ENCODE peak calls at places on chromosomes 3 and 15, in five cellular contexts. I, R, H, X and V are unnamed samples. For H3K36me3 and H3K4me1, the result is how much of the 10 kb centered on the place peaks cover.

GRCh38 chr3:160676547-160677303 is at the start of gene ARL14:
- DNase-seq in I (no peak), R (no peak), H (peak), X (peak), V (no peak)

GRCh38 chr3:175535351-175535750 is 676.2 kb downstream of the NAALADL2 start:
- DNase-seq in I (no peak), R (no peak), H (no peak), X (no peak), V (no peak)

GRCh38 chr15:73560501-73561117 is 72.6 kb downstream of the NPTN start:
- DNase-seq in I (no peak), R (peak), H (no peak), X (peak), V (no peak)

GRCh38 chr3:5791558-5791957 is 604.1 kb downstream of the EDEM1 start:
- DNase-seq in I (no peak), R (no peak), H (no peak), X (no peak), V (no peak)

GRCh38 chr3:57825116-57825515 is 69.0 kb downstream of the SLMAP start:
- DNase-seq in I (no peak), R (no peak), H (no peak), X (no peak), V (no peak)

GRCh38 chr3:188046561-188047213 is 107.3 kb upstream of the LPP start:
- DNase-seq in I (no peak), R (no peak), H (no peak), X (no peak), V (no peak)

GRCh38 chr3:13769422-13769821 is 110.4 kb downstream of the WNT7A start:
- DNase-seq in I (no peak), R (no peak), H (peak), X (no peak), V (no peak)

GRCh38 chr3:124552224-124552623 is 178.0 kb upstream of the UMPS start:
- DNase-seq in I (no peak), R (no peak), H (peak), X (peak), V (no peak)

GRCh38 chr3:39144095-39144747 is 9.2 kb downstream of the CSRNP1 start:
- DNase-seq in I (no peak), R (no peak), H (no peak), X (no peak), V (no peak)

GRCh38 chr3:37712918-37713819 is 148.5 kb upstream of the CTDSPL start:
- DNase-seq in I (no peak), R (no peak), H (no peak), X (no peak), V (no peak)

GRCh38 chr15:75307778-75308390 is 25.2 kb downstream of the GOLGA6D start:
- DNase-seq in I (peak), R (peak), H (peak), X (peak), V (no peak)

GRCh38 chr3:122560680-122561079 is 3.4 kb downstream of the PARP9 start:
- DNase-seq in I (no peak), R (peak), H (peak), X (peak), V (no peak)

GRCh38 chr3:125359700-125360099 is 15.4 kb downstream of the ZNF148 start:
- DNase-seq in I (no peak), R (no peak), H (no peak), X (no peak), V (no peak)

GRCh38 chr3:44682182-44682896 is 30.1 kb upstream of the ZNF502 start:
- DNase-seq in I (no peak), R (no peak), H (no peak), X (no peak), V (no peak)

GRCh38 chr3:170751083-170751893 is 118.7 kb downstream of the RPL22L1 start:
- DNase-seq in I (no peak), R (no peak), H (peak), X (peak), V (peak)

GRCh38 chr15:70095387-70096214 is 2.1 kb downstream of the TLE3 start:
- DNase-seq in I (peak), R (no peak), H (peak), X (peak), V (no peak)

DNA sequence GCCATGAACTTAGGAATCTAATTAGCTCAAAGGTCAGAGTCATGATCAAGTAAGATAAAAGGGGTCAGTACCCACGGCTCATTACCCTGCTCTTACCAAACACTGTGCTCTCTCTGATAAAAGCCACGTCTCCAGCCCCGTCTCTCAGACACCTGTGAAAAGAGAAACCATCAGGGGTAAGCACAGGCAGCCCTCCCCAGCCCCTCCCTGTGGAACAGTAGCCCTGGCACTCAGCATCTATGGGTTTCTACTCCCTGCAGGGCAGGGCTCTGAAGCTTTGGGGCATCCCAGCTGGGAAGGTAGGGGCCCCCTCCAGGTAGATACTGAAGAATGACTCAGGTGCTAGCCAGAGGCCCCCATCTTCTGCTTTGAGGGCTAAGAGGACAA is 10.5 kb downstream of the LTF start:
- DNase-seq in I (no peak), R (peak), H (no peak), X (no peak), V (no peak)
- H3K27ac ChIP-seq in I (no peak), R (no peak), H (no peak), X (no peak), V (no peak)

GRCh38 chr15:78154955-78155354 is 5.8 kb downstream of the IDH3A start:
- DNase-seq in I (no peak), R (no peak), H (no peak), X (no peak), V (no peak)

GRCh38 chr15:78155355-78155939 is 6.3 kb downstream of the IDH3A start:
- DNase-seq in I (no peak), R (no peak), H (no peak), X (no peak), V (no peak)

GRCh38 chr15:78159395-78159794 is 10.2 kb downstream of the IDH3A start:
- DNase-seq in I (no peak), R (no peak), H (no peak), X (no peak), V (no peak)

GRCh38 chr15:78156653-78157052 is 7.5 kb downstream of the IDH3A start:
- DNase-seq in I (no peak), R (no peak), H (no peak), X (no peak), V (no peak)

DNA sequence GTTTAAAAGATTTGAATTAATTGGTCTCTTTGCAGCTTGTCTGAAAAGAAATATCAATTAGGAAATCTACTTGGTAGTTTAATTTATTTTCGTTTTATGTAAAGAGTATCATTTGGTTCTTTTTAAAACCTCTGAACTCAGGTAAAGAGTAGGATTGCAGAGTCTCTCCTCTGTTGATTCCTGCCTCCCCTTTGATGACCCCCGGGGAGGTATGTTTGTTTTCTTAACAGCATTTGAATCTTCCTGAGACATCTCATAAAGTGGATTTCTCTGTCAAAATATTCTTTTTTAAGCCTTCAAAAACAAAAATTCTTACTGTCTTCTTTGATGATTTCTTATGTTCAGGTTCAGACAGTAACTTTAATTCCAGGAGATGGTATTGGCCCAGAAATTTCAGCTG is 8.0 kb downstream of the IDH3A start:
- DNase-seq in I (no peak), R (no peak), H (no peak), X (no peak), V (no peak)
- H3K36me3 ChIP-seq in I (half or more), R (half or more), H (half or more), X (under half), V (under half)

DNA sequence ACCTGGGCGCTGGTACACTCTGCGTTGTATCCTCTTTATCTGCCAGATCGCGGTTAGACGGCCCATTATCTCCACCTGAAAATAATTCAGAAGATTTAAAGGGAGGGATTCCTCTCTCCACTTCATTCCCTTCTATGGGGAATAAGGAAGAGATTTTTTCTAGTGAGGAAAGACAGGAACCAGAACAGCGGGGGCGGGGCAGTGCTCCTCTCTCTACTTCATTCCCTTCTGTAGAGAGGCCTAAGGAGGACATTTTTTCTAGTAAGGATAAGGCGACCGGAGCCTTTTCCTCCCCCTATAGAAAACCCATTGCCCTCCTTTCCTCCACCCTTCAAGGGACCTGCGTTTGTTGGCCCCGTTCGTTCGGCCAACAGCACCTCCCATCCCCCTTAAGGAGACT is 8.3 kb upstream of the LIPH start:
- DNase-seq in I (no peak), R (no peak), H (no peak), X (no peak), V (no peak)
- H3K4me1 ChIP-seq in I (under half), R (under half), H (under half), X (under half), V (under half)

DNA sequence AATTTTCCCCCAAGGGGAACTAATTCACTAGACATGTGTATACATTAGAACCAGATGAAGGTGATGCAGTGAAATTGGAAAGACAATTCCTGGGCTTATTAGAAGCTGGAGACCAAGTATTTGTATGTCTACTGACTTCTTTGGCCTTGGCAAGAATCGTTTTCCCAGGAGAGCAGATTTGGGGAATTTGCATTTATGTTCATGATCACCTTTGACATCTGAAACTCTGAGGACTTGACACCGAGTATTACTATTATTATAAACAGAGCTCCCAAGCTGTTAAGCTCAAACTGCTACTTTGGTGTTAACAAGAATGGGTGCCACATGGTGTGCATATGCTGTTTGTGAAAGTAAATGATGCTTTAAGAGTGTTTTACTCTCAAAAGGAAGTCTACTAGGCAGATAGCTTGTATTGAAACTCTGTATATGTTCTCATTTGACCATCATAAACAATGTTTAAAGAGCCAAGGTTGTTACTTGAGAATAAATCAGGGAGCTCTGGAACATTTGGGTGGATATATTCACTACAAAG is 519.8 kb upstream of the GOLIM4 start:
- DNase-seq in I (no peak), R (no peak), H (no peak), X (no peak), V (no peak)
- H3K27ac ChIP-seq in I (no peak), R (no peak), H (no peak), X (no peak), V (no peak)

GRCh38 chr15:101056366-101057334 is 137.5 kb downstream of the LRRK1 start:
- DNase-seq in I (peak), R (no peak), H (peak), X (no peak), V (no peak)
- H3K36me3 ChIP-seq in I (half or more), R (under half), H (half or more), X (under half), V (under half)

GRCh38 chr3:30606301-30607031 is at the start of gene TGFBR2:
- DNase-seq in I (peak), R (peak), H (peak), X (peak), V (peak)
- H3K4me1 ChIP-seq in I (under half), R (half or more), H (half or more), X (under half), V (under half)